ENCODE peak calls at places on chromosomes 11 and 22, in six cellular contexts. M is mesendoderm; I is 8988T; W is psoas muscle; E is NCI-H2081 treated with DMSO at 0.1 percent for 48 hours; O is stimulated activated CD8-positive, alpha-beta memory T cell treated with anti-CD3 and anti-CD28 coated beads, Interleukin-15, amount 100 ng/mL, for 1 hour. B is an unnamed sample.

GRCh38 chr11:120395778-120396177 is 59.6 kb downstream of the ARHGEF12 start:
- DNase-seq in E (no peak), M (no peak), O (no peak), I (no peak), W (no peak), B (no peak)

GRCh38 chr11:63569570-63569969 is 6.4 kb upstream of the PLAAT2 start:
- DNase-seq in E (no peak), O (no peak), W (no peak), M (no peak), I (no peak), B (no peak)

GRCh38 chr11:62169448-62169847 is 20.6 kb upstream of the SCGB1D1 start:
- DNase-seq in W (peak; percentile 64), O (no peak), E (no peak), I (no peak), M (no peak), B (no peak)

GRCh38 chr22:23137905-23138520 is 3.8 kb downstream of the RSPH14 start:
- DNase-seq in I (no peak), W (no peak), M (peak; percentile 54), E (no peak), O (peak; percentile 24), B (no peak)

GRCh38 chr11:117970400-117971024 is 15.7 kb upstream of the IL10RA start:
- DNase-seq in M (no peak), E (no peak), W (no peak), I (no peak), O (no peak), B (no peak)

GRCh38 chr11:64763804-64764611 is 4.2 kb upstream of the PYGM start:
- DNase-seq in M (no peak), E (no peak), W (peak; percentile 50), I (no peak), O (no peak), B (no peak)

GRCh38 chr22:46033256-46034200 is 56.6 kb upstream of the WNT7B start:
- DNase-seq in E (no peak), O (no peak), M (no peak), W (no peak), I (no peak), B (no peak)

GRCh38 chr11:120352405-120352804 is 16.2 kb downstream of the ARHGEF12 start:
- DNase-seq in I (no peak), M (no peak), E (no peak), O (no peak), W (no peak), B (no peak)

GRCh38 chr11:67032830-67033555 is 10.1 kb downstream of the SYT12 start:
- DNase-seq in O (no peak), M (no peak), W (no peak), I (no peak), E (no peak), B (no peak)

GRCh38 chr11:129703846-129704245 is 111.8 kb upstream of the TMEM45B start:
- DNase-seq in O (no peak), M (no peak), E (no peak), I (no peak), W (no peak), B (no peak)

B was measured in activated CD4-positive, CD25-positive, alpha-beta regulatory T cell treated with anti-CD3 and anti-CD28 coated beads, Interleukin-2, amount 50 U/mL, for 16 hours.